ENCODE peak calls at places on chromosomes 3 and 15, in ten cellular contexts. One of them, this sample, is unnamed.

GRCh38 chr15:67091073-67091965 is 25.9 kb downstream of the SMAD3 start:
- DNase-seq in RPMI8226: peak
- DNase-seq in erythroblast: peak
- DNase-seq in Daoy: peak
- DNase-seq in epithelial cell of esophagus: peak
- DNase-seq in BJ: no peak
- DNase-seq in activated T-cell treated with anti-CD3 and anti-CD28 coated beads for 48 hours: peak
- DNase-seq in progenitor cell of endocrine pancreas: no peak
- DNase-seq in right lobe of liver: peak
- DNase-seq in dorsolateral prefrontal cortex: no peak
- DNase-seq in this sample: peak

GRCh38 chr3:9915252-9916141 is 1.4 kb upstream of the IL17RC start:
- DNase-seq in epithelial cell of esophagus: no peak
- DNase-seq in dorsolateral prefrontal cortex: peak
- DNase-seq in BJ: no peak
- DNase-seq in Daoy: peak
- DNase-seq in RPMI8226: peak
- DNase-seq in progenitor cell of endocrine pancreas: peak
- DNase-seq in erythroblast: peak
- DNase-seq in activated T-cell treated with anti-CD3 and anti-CD28 coated beads for 48 hours: peak
- DNase-seq in right lobe of liver: peak
- DNase-seq in this sample: no peak

GRCh38 chr3:126903521-126903920 is 79.4 kb upstream of the PLXNA1 start:
- DNase-seq in dorsolateral prefrontal cortex: no peak
- DNase-seq in erythroblast: no peak
- DNase-seq in activated T-cell treated with anti-CD3 and anti-CD28 coated beads for 48 hours: no peak
- DNase-seq in right lobe of liver: no peak
- DNase-seq in Daoy: no peak
- DNase-seq in RPMI8226: no peak
- DNase-seq in BJ: no peak
- DNase-seq in epithelial cell of esophagus: peak
- DNase-seq in progenitor cell of endocrine pancreas: no peak
- DNase-seq in this sample: no peak

GRCh38 chr3:194346621-194347020 is 4.5 kb downstream of the CPN2 start:
- DNase-seq in RPMI8226: no peak
- DNase-seq in dorsolateral prefrontal cortex: no peak
- DNase-seq in epithelial cell of esophagus: no peak
- DNase-seq in activated T-cell treated with anti-CD3 and anti-CD28 coated beads for 48 hours: no peak
- DNase-seq in progenitor cell of endocrine pancreas: no peak
- DNase-seq in BJ: no peak
- DNase-seq in right lobe of liver: no peak
- DNase-seq in Daoy: peak
- DNase-seq in erythroblast: no peak
- DNase-seq in this sample: no peak

GRCh38 chr3:124964432-124964831 is 29.9 kb upstream of the MUC13 start:
- DNase-seq in BJ: no peak
- DNase-seq in dorsolateral prefrontal cortex: no peak
- DNase-seq in progenitor cell of endocrine pancreas: no peak
- DNase-seq in right lobe of liver: no peak
- DNase-seq in RPMI8226: no peak
- DNase-seq in activated T-cell treated with anti-CD3 and anti-CD28 coated beads for 48 hours: no peak
- DNase-seq in Daoy: peak
- DNase-seq in epithelial cell of esophagus: no peak
- DNase-seq in erythroblast: no peak
- DNase-seq in this sample: no peak

GRCh38 chr3:70726096-70726745 is 413.8 kb upstream of the MDFIC2 start:
- DNase-seq in activated T-cell treated with anti-CD3 and anti-CD28 coated beads for 48 hours: no peak
- DNase-seq in dorsolateral prefrontal cortex: no peak
- DNase-seq in RPMI8226: no peak
- DNase-seq in progenitor cell of endocrine pancreas: no peak
- DNase-seq in erythroblast: no peak
- DNase-seq in Daoy: peak
- DNase-seq in right lobe of liver: no peak
- DNase-seq in epithelial cell of esophagus: no peak
- DNase-seq in BJ: no peak
- DNase-seq in this sample: no peak

GRCh38 chr3:3110299-3110630 is at the start of gene IL5RA:
- DNase-seq in progenitor cell of endocrine pancreas: no peak
- DNase-seq in activated T-cell treated with anti-CD3 and anti-CD28 coated beads for 48 hours: no peak
- DNase-seq in BJ: no peak
- DNase-seq in epithelial cell of esophagus: no peak
- DNase-seq in Daoy: peak
- DNase-seq in right lobe of liver: no peak
- DNase-seq in dorsolateral prefrontal cortex: no peak
- DNase-seq in RPMI8226: peak
- DNase-seq in erythroblast: peak
- DNase-seq in this sample: no peak

GRCh38 chr3:36904641-36905040 is 40.2 kb downstream of the TRANK1 start:
- DNase-seq in dorsolateral prefrontal cortex: no peak
- DNase-seq in activated T-cell treated with anti-CD3 and anti-CD28 coated beads for 48 hours: no peak
- DNase-seq in progenitor cell of endocrine pancreas: no peak
- DNase-seq in BJ: no peak
- DNase-seq in right lobe of liver: no peak
- DNase-seq in RPMI8226: no peak
- DNase-seq in epithelial cell of esophagus: peak
- DNase-seq in erythroblast: peak
- DNase-seq in Daoy: peak
- DNase-seq in this sample: no peak

GRCh38 chr15:66642514-66642913 is 59.5 kb upstream of the SMAD6 start:
- DNase-seq in Daoy: no peak
- DNase-seq in progenitor cell of endocrine pancreas: no peak
- DNase-seq in epithelial cell of esophagus: no peak
- DNase-seq in activated T-cell treated with anti-CD3 and anti-CD28 coated beads for 48 hours: no peak
- DNase-seq in BJ: no peak
- DNase-seq in erythroblast: no peak
- DNase-seq in RPMI8226: no peak
- DNase-seq in right lobe of liver: no peak
- DNase-seq in dorsolateral prefrontal cortex: no peak
- DNase-seq in this sample: no peak

GRCh38 chr3:129289201-129289921 is 10.7 kb downstream of the HMCES start:
- DNase-seq in RPMI8226: no peak
- DNase-seq in erythroblast: peak
- DNase-seq in right lobe of liver: no peak
- DNase-seq in BJ: no peak
- DNase-seq in epithelial cell of esophagus: peak
- DNase-seq in dorsolateral prefrontal cortex: no peak
- DNase-seq in Daoy: no peak
- DNase-seq in activated T-cell treated with anti-CD3 and anti-CD28 coated beads for 48 hours: no peak
- DNase-seq in progenitor cell of endocrine pancreas: no peak
- DNase-seq in this sample: no peak

GRCh38 chr15:38817427-38818155 is 253.0 kb upstream of the RASGRP1 start:
- DNase-seq in activated T-cell treated with anti-CD3 and anti-CD28 coated beads for 48 hours: peak
- DNase-seq in dorsolateral prefrontal cortex: peak
- DNase-seq in epithelial cell of esophagus: peak
- DNase-seq in Daoy: peak
- DNase-seq in erythroblast: peak
- DNase-seq in right lobe of liver: peak
- DNase-seq in RPMI8226: peak
- DNase-seq in BJ: peak
- DNase-seq in progenitor cell of endocrine pancreas: peak
- DNase-seq in this sample: peak

GRCh38 chr3:111850481-111850880 is 8.6 kb upstream of the PHLDB2 start:
- DNase-seq in Daoy: no peak
- DNase-seq in epithelial cell of esophagus: peak
- DNase-seq in BJ: no peak
- DNase-seq in dorsolateral prefrontal cortex: no peak
- DNase-seq in activated T-cell treated with anti-CD3 and anti-CD28 coated beads for 48 hours: no peak
- DNase-seq in RPMI8226: no peak
- DNase-seq in erythroblast: no peak
- DNase-seq in right lobe of liver: no peak
- DNase-seq in progenitor cell of endocrine pancreas: no peak
- DNase-seq in this sample: no peak

GRCh38 chr3:190041333-190042041 is 79.2 kb downstream of the P3H2 start:
- DNase-seq in dorsolateral prefrontal cortex: no peak
- DNase-seq in BJ: no peak
- DNase-seq in RPMI8226: peak
- DNase-seq in progenitor cell of endocrine pancreas: no peak
- DNase-seq in activated T-cell treated with anti-CD3 and anti-CD28 coated beads for 48 hours: no peak
- DNase-seq in epithelial cell of esophagus: peak
- DNase-seq in Daoy: no peak
- DNase-seq in erythroblast: no peak
- DNase-seq in right lobe of liver: no peak
- DNase-seq in this sample: no peak

GRCh38 chr3:103976931-103977339 is 1389.8 kb upstream of the ALCAM start:
- DNase-seq in BJ: no peak
- DNase-seq in epithelial cell of esophagus: peak
- DNase-seq in dorsolateral prefrontal cortex: no peak
- DNase-seq in activated T-cell treated with anti-CD3 and anti-CD28 coated beads for 48 hours: no peak
- DNase-seq in progenitor cell of endocrine pancreas: no peak
- DNase-seq in Daoy: no peak
- DNase-seq in RPMI8226: no peak
- DNase-seq in erythroblast: no peak
- DNase-seq in right lobe of liver: no peak
- DNase-seq in this sample: no peak

GRCh38 chr3:142724682-142725351 is 983 bp downstream of the TRPC1 start:
- DNase-seq in erythroblast: no peak
- DNase-seq in BJ: no peak
- DNase-seq in Daoy: peak
- DNase-seq in epithelial cell of esophagus: no peak
- DNase-seq in dorsolateral prefrontal cortex: peak
- DNase-seq in progenitor cell of endocrine pancreas: peak
- DNase-seq in right lobe of liver: peak
- DNase-seq in RPMI8226: peak
- DNase-seq in activated T-cell treated with anti-CD3 and anti-CD28 coated beads for 48 hours: peak
- DNase-seq in this sample: no peak

GRCh38 chr15:58515807-58516206 is 84.0 kb downstream of the LIPC start:
- DNase-seq in BJ: no peak
- DNase-seq in epithelial cell of esophagus: no peak
- DNase-seq in activated T-cell treated with anti-CD3 and anti-CD28 coated beads for 48 hours: no peak
- DNase-seq in RPMI8226: peak
- DNase-seq in progenitor cell of endocrine pancreas: no peak
- DNase-seq in Daoy: no peak
- DNase-seq in erythroblast: no peak
- DNase-seq in right lobe of liver: no peak
- DNase-seq in dorsolateral prefrontal cortex: no peak
- DNase-seq in this sample: no peak

GRCh38 chr15:80010131-80010673 is 39.2 kb upstream of the BCL2A1 start:
- DNase-seq in right lobe of liver: no peak
- DNase-seq in BJ: no peak
- DNase-seq in Daoy: peak
- DNase-seq in RPMI8226: peak
- DNase-seq in dorsolateral prefrontal cortex: no peak
- DNase-seq in progenitor cell of endocrine pancreas: no peak
- DNase-seq in erythroblast: peak
- DNase-seq in epithelial cell of esophagus: peak
- DNase-seq in activated T-cell treated with anti-CD3 and anti-CD28 coated beads for 48 hours: no peak
- DNase-seq in this sample: no peak

GRCh38 chr3:117761992-117762944 is 1052.7 kb downstream of the TUSC7 start:
- DNase-seq in Daoy: no peak
- DNase-seq in RPMI8226: no peak
- DNase-seq in right lobe of liver: no peak
- DNase-seq in erythroblast: no peak
- DNase-seq in dorsolateral prefrontal cortex: peak
- DNase-seq in activated T-cell treated with anti-CD3 and anti-CD28 coated beads for 48 hours: no peak
- DNase-seq in progenitor cell of endocrine pancreas: no peak
- DNase-seq in epithelial cell of esophagus: peak
- DNase-seq in BJ: no peak
- DNase-seq in this sample: no peak

GRCh38 chr3:175748087-175748732 is 889.1 kb downstream of the NAALADL2 start:
- DNase-seq in RPMI8226: no peak
- DNase-seq in epithelial cell of esophagus: peak
- DNase-seq in BJ: no peak
- DNase-seq in right lobe of liver: no peak
- DNase-seq in progenitor cell of endocrine pancreas: no peak
- DNase-seq in Daoy: peak
- DNase-seq in dorsolateral prefrontal cortex: no peak
- DNase-seq in erythroblast: no peak
- DNase-seq in activated T-cell treated with anti-CD3 and anti-CD28 coated beads for 48 hours: no peak
- DNase-seq in this sample: no peak

GRCh38 chr3:87136066-87136596 is 91.0 kb upstream of the CHMP2B start:
- DNase-seq in RPMI8226: no peak
- DNase-seq in dorsolateral prefrontal cortex: no peak
- DNase-seq in erythroblast: no peak
- DNase-seq in right lobe of liver: no peak
- DNase-seq in BJ: no peak
- DNase-seq in Daoy: no peak
- DNase-seq in epithelial cell of esophagus: no peak
- DNase-seq in activated T-cell treated with anti-CD3 and anti-CD28 coated beads for 48 hours: no peak
- DNase-seq in progenitor cell of endocrine pancreas: no peak
- DNase-seq in this sample: no peak

GRCh38 chr3:88509582-88509981 is 359.8 kb downstream of the C3orf38 start:
- DNase-seq in right lobe of liver: no peak
- DNase-seq in erythroblast: no peak
- DNase-seq in Daoy: no peak
- DNase-seq in activated T-cell treated with anti-CD3 and anti-CD28 coated beads for 48 hours: no peak
- DNase-seq in progenitor cell of endocrine pancreas: no peak
- DNase-seq in RPMI8226: no peak
- DNase-seq in dorsolateral prefrontal cortex: no peak
- DNase-seq in BJ: no peak
- DNase-seq in epithelial cell of esophagus: no peak
- DNase-seq in this sample: no peak

GRCh38 chr15:101167791-101168462 is 83.9 kb downstream of the CHSY1 start:
- DNase-seq in Daoy: peak
- DNase-seq in BJ: peak
- DNase-seq in erythroblast: peak
- DNase-seq in RPMI8226: peak
- DNase-seq in activated T-cell treated with anti-CD3 and anti-CD28 coated beads for 48 hours: peak
- DNase-seq in epithelial cell of esophagus: peak
- DNase-seq in right lobe of liver: peak
- DNase-seq in dorsolateral prefrontal cortex: no peak
- DNase-seq in progenitor cell of endocrine pancreas: no peak
- DNase-seq in this sample: no peak

GRCh38 chr15:80567721-80568157 is 127.4 kb upstream of the ABHD17C start:
- DNase-seq in erythroblast: peak
- DNase-seq in RPMI8226: peak
- DNase-seq in BJ: peak
- DNase-seq in right lobe of liver: no peak
- DNase-seq in progenitor cell of endocrine pancreas: peak
- DNase-seq in dorsolateral prefrontal cortex: peak
- DNase-seq in Daoy: peak
- DNase-seq in activated T-cell treated with anti-CD3 and anti-CD28 coated beads for 48 hours: no peak
- DNase-seq in epithelial cell of esophagus: peak
- DNase-seq in this sample: no peak

GRCh38 chr3:55624238-55624637 is 137.1 kb upstream of the WNT5A start:
- DNase-seq in right lobe of liver: peak
- DNase-seq in dorsolateral prefrontal cortex: no peak
- DNase-seq in erythroblast: no peak
- DNase-seq in activated T-cell treated with anti-CD3 and anti-CD28 coated beads for 48 hours: no peak
- DNase-seq in progenitor cell of endocrine pancreas: no peak
- DNase-seq in BJ: no peak
- DNase-seq in epithelial cell of esophagus: peak
- DNase-seq in RPMI8226: peak
- DNase-seq in Daoy: peak
- DNase-seq in this sample: no peak

GRCh38 chr15:90757461-90757860 is 40.3 kb downstream of the BLM start:
- DNase-seq in Daoy: no peak
- DNase-seq in progenitor cell of endocrine pancreas: no peak
- DNase-seq in dorsolateral prefrontal cortex: no peak
- DNase-seq in RPMI8226: no peak
- DNase-seq in epithelial cell of esophagus: no peak
- DNase-seq in BJ: no peak
- DNase-seq in right lobe of liver: no peak
- DNase-seq in activated T-cell treated with anti-CD3 and anti-CD28 coated beads for 48 hours: no peak
- DNase-seq in erythroblast: no peak
- DNase-seq in this sample: no peak

GRCh38 chr15:53648934-53649333 is 110.5 kb downstream of the WDR72 start:
- DNase-seq in RPMI8226: no peak
- DNase-seq in BJ: no peak
- DNase-seq in dorsolateral prefrontal cortex: no peak
- DNase-seq in erythroblast: no peak
- DNase-seq in epithelial cell of esophagus: no peak
- DNase-seq in activated T-cell treated with anti-CD3 and anti-CD28 coated beads for 48 hours: no peak
- DNase-seq in Daoy: no peak
- DNase-seq in progenitor cell of endocrine pancreas: no peak
- DNase-seq in right lobe of liver: no peak
- DNase-seq in this sample: no peak

GRCh38 chr15:34855397-34855796 is 60.0 kb upstream of the ACTC1 start:
- DNase-seq in erythroblast: no peak
- DNase-seq in Daoy: peak
- DNase-seq in right lobe of liver: no peak
- DNase-seq in epithelial cell of esophagus: peak
- DNase-seq in dorsolateral prefrontal cortex: no peak
- DNase-seq in progenitor cell of endocrine pancreas: no peak
- DNase-seq in RPMI8226: no peak
- DNase-seq in BJ: peak
- DNase-seq in activated T-cell treated with anti-CD3 and anti-CD28 coated beads for 48 hours: no peak
- DNase-seq in this sample: no peak

GRCh38 chr3:134229038-134229437 is 21.6 kb downstream of the RYK start:
- DNase-seq in BJ: no peak
- DNase-seq in RPMI8226: no peak
- DNase-seq in Daoy: no peak
- DNase-seq in progenitor cell of endocrine pancreas: no peak
- DNase-seq in epithelial cell of esophagus: no peak
- DNase-seq in dorsolateral prefrontal cortex: no peak
- DNase-seq in right lobe of liver: no peak
- DNase-seq in erythroblast: no peak
- DNase-seq in activated T-cell treated with anti-CD3 and anti-CD28 coated beads for 48 hours: no peak
- DNase-seq in this sample: no peak